ENCODE peak calls at places on chromosomes 2 and 18, in six cellular contexts. P, I, W, T, B and Q are unnamed samples.

GRCh38 chr2:187224989-187225388 is 223.1 kb downstream of the CALCRL start:
- DNase-seq in P (no peak), I (no peak), W (no peak), T (no peak), B (no peak), Q (no peak)

GRCh38 chr2:9941196-9941995 is 10.1 kb upstream of the GRHL1 start:
- DNase-seq in P (peak), I (no peak), W (no peak), T (no peak), B (no peak), Q (no peak)

GRCh38 chr2:178197791-178198190 is 3.5 kb downstream of the OSBPL6 start:
- DNase-seq in P (no peak), I (no peak), W (no peak), T (no peak), B (no peak), Q (no peak)

GRCh38 chr2:119549236-119549635 is 5.0 kb downstream of the CFAP221 start:
- DNase-seq in P (no peak), I (no peak), W (no peak), T (no peak), B (no peak), Q (no peak)

GRCh38 chr2:14616342-14616741 is 16.2 kb upstream of the LRATD1 start:
- DNase-seq in P (no peak), I (no peak), W (no peak), T (no peak), B (no peak), Q (no peak)

GRCh38 chr2:9033385-9034175 is 30.1 kb upstream of the MBOAT2 start:
- DNase-seq in P (no peak), I (no peak), W (no peak), T (no peak), B (no peak), Q (no peak)

GRCh38 chr2:27798948-27799645 is 27.6 kb downstream of the MRPL33 start:
- DNase-seq in P (peak), I (no peak), W (no peak), T (peak), B (no peak), Q (no peak)

GRCh38 chr2:10346929-10347558 is 44.3 kb downstream of the HPCAL1 start:
- DNase-seq in P (peak), I (no peak), W (no peak), T (no peak), B (no peak), Q (no peak)

GRCh38 chr2:137718786-137719185 is 245.5 kb upstream of the HNMT start:
- DNase-seq in P (no peak), I (no peak), W (no peak), T (no peak), B (no peak), Q (no peak)

GRCh38 chr18:79963658-79964329 is 649 bp upstream of the HSBP1L1 start:
- DNase-seq in P (no peak), I (no peak), W (no peak), T (no peak), B (no peak), Q (no peak)

GRCh38 chr2:53437371-53437770 is 330.2 kb upstream of the CHAC2 start:
- DNase-seq in P (peak), I (no peak), W (no peak), T (no peak), B (no peak), Q (no peak)

GRCh38 chr2:208031608-208032019 is 6.3 kb upstream of the PLEKHM3 start:
- DNase-seq in P (no peak), I (no peak), W (no peak), T (no peak), B (no peak), Q (no peak)

GRCh38 chr2:56522605-56523089 is 338.9 kb downstream of the CCDC85A start:
- DNase-seq in P (peak), I (no peak), W (no peak), T (peak), B (no peak), Q (no peak)

GRCh38 chr2:159290289-159290907 is 3.9 kb upstream of the WDSUB1 start:
- DNase-seq in P (peak), I (no peak), W (peak), T (no peak), B (no peak), Q (no peak)

GRCh38 chr2:21642647-21643046 is 518.9 kb downstream of the TDRD15 start:
- DNase-seq in P (no peak), I (no peak), W (no peak), T (no peak), B (no peak), Q (no peak)

GRCh38 chr2:168722592-168722991 is 79.8 kb upstream of the NOSTRIN start:
- DNase-seq in P (peak), I (no peak), W (no peak), T (no peak), B (no peak), Q (no peak)

GRCh38 chr2:235627682-235628081 is 133.8 kb downstream of the AGAP1 start:
- DNase-seq in P (no peak), I (no peak), W (no peak), T (no peak), B (no peak), Q (no peak)

GRCh38 chr2:231780123-231780908 is 766 bp downstream of the PDE6D start:
- DNase-seq in P (no peak), I (peak), W (no peak), T (peak), B (peak), Q (no peak)

GRCh38 chr2:54999182-54999581 is 51.1 kb downstream of the RTN4 start:
- DNase-seq in P (peak), I (no peak), W (no peak), T (no peak), B (peak), Q (no peak)

GRCh38 chr18:25019086-25019860 is 332.7 kb downstream of the ZNF521 start:
- DNase-seq in P (no peak), I (no peak), W (no peak), T (no peak), B (no peak), Q (no peak)

GRCh38 chr2:177812713-177813396 is 259.7 kb downstream of the PDE11A start:
- DNase-seq in P (no peak), I (no peak), W (no peak), T (peak), B (no peak), Q (no peak)

GRCh38 chr2:644871-645270 is 32.3 kb downstream of the TMEM18 start:
- DNase-seq in P (no peak), I (peak), W (no peak), T (no peak), B (no peak), Q (peak)

GRCh38 chr2:11073791-11074190 is 81.5 kb upstream of the SLC66A3 start:
- DNase-seq in P (peak), I (no peak), W (no peak), T (no peak), B (no peak), Q (no peak)

GRCh38 chr18:76405761-76406356 is 89.2 kb downstream of the ZNF516 start:
- DNase-seq in P (no peak), I (peak), W (no peak), T (peak), B (no peak), Q (peak)